ENCODE peak calls at places on chromosomes 4 and X, in four cellular contexts. B is NCI-H1105 treated with DMSO at 0.1 percent for 48 hours, Z is retina, U is progenitor cell of endocrine pancreas. H is an unnamed sample.
A peak's percentile ranks its signal among the peaks of the same experiment; 100 is the strongest.

GRCh38 chr4:5747746-5748365 is 36.9 kb downstream of the EVC start:
- DNase-seq in Z (no peak), U (no peak), B (no peak), H (no peak)

GRCh38 chr4:158769175-158769831 is 477 bp downstream of the FNIP2 start:
- DNase-seq in B (no peak), Z (peak; percentile 87), U (peak; percentile 33), H (peak; percentile 58)

GRCh38 chr4:39104255-39104654 is 42.2 kb downstream of the KLHL5 start:
- DNase-seq in U (no peak), B (no peak), Z (no peak), H (no peak)

GRCh38 chr4:90845777-90846176 is 718.6 kb downstream of the CCSER1 start:
- DNase-seq in Z (no peak), B (no peak), U (no peak), H (no peak)

GRCh38 chr4:156764145-156764544 is 207.5 kb downstream of the PDGFC start:
- DNase-seq in B (peak; percentile 21), Z (no peak), U (no peak), H (no peak)

GRCh38 chrX:155888139-155888538 is 7.0 kb downstream of the VAMP7 start:
- DNase-seq in U (no peak), B (no peak), Z (no peak), H (no peak)

GRCh38 chrX:19332983-19333382 is 10.7 kb upstream of the PDHA1 start:
- DNase-seq in B (peak; percentile 60), Z (no peak), U (no peak), H (peak; percentile 66)

GRCh38 chr4:157754410-157754809 is 418.4 kb downstream of the GASK1B start:
- DNase-seq in U (no peak), Z (no peak), B (no peak), H (no peak)

GRCh38 chr4:55029838-55030503 is 95.4 kb downstream of the KDR start:
- DNase-seq in Z (no peak), U (no peak), B (no peak), H (no peak)

GRCh38 chr4:3331511-3332394 is 38.9 kb downstream of the RGS12 start:
- DNase-seq in B (no peak), Z (no peak), U (no peak), H (no peak)

GRCh38 chr4:125085-125820 is 952 bp downstream of the ZNF718 start:
- DNase-seq in B (no peak), U (no peak), Z (no peak), H (peak; percentile 54)

GRCh38 chr4:125097729-125098128 is 217.0 kb upstream of the FAT4 start:
- DNase-seq in Z (no peak), U (no peak), B (no peak), H (no peak)

GRCh38 chr4:122221322-122221721 is 69.2 kb downstream of the BLTP1 start:
- DNase-seq in Z (no peak), B (no peak), U (no peak), H (no peak)

GRCh38 chr4:102430511-102430910 is 70.6 kb upstream of the NFKB1 start:
- DNase-seq in U (no peak), Z (no peak), B (peak; percentile 11), H (no peak)

GRCh38 chrX:133314297-133314696 is 96.1 kb upstream of the TFDP3 start:
- DNase-seq in B (no peak), Z (no peak), U (no peak), H (no peak)

H was measured in left ventricle myocardium superior.